ENCODE peak calls at places on chromosomes 11 and 22, in seven cellular contexts. H is lung, L is hepatocyte, S is DND-41, J is heart right ventricle, B is neuronal stem cell, W is heart left ventricle. I is an unnamed sample. For H3K4me1, the result is how much of the 10 kb centered on the place peaks cover.

GRCh38 chr11:5367461-5368074 is 16.0 kb upstream of the OR51M1 start:
- DNase-seq in H (no peak), L (no peak), S (no peak), J (no peak), B (no peak), W (no peak), I (no peak)

GRCh38 chr11:129427376-129427775 is 51.7 kb downstream of the BARX2 start:
- DNase-seq in H (no peak), L (peak), S (no peak), J (no peak), B (no peak), W (no peak), I (no peak)

GRCh38 chr11:8028766-8029165 is 41.6 kb downstream of the EIF3F start:
- DNase-seq in H (peak), L (no peak), S (no peak), J (no peak), B (no peak), W (no peak), I (no peak)

GRCh38 chr11:75269896-75270295 is 29.3 kb downstream of the TPBGL start:
- DNase-seq in H (no peak), L (no peak), S (no peak), J (no peak), B (no peak), W (no peak), I (no peak)

GRCh38 chr11:96198466-96198808 is 144.6 kb downstream of the MAML2 start:
- DNase-seq in H (no peak), L (no peak), S (no peak), J (no peak), B (no peak), W (no peak), I (no peak)

GRCh38 chr22:26416670-26417270 is 12.3 kb upstream of the ASPHD2 start:
- DNase-seq in H (no peak), L (peak), S (no peak), J (no peak), B (no peak), W (no peak), I (peak)

GRCh38 chr22:45271667-45272188 is 13.0 kb upstream of the UPK3A start:
- DNase-seq in H (no peak), L (no peak), S (no peak), J (peak), B (no peak), W (peak), I (peak)

GRCh38 chr11:61334434-61335354 is 1.7 kb downstream of the TKFC start:
- DNase-seq in H (no peak), L (peak), S (no peak), J (no peak), B (no peak), W (no peak), I (no peak)

GRCh38 chr22:33883961-33884808 is 36.1 kb downstream of the LARGE1 start:
- DNase-seq in H (no peak), L (no peak), S (no peak), J (no peak), B (no peak), W (peak), I (peak)

GRCh38 chr11:72807021-72807693 is 7.1 kb upstream of the ATG16L2 start:
- DNase-seq in H (no peak), L (no peak), S (no peak), J (no peak), B (no peak), W (no peak), I (no peak)

GRCh38 chr11:48054994-48055291 is 74.6 kb downstream of the PTPRJ start:
- DNase-seq in H (no peak), L (no peak), S (no peak), J (no peak), B (no peak), W (no peak), I (no peak)

GRCh38 chr11:37006563-37006962 is 408.5 kb upstream of the RAG2 start:
- DNase-seq in H (no peak), L (no peak), S (no peak), J (no peak), B (no peak), W (no peak), I (no peak)

GRCh38 chr22:30074147-30074546 is 6.1 kb upstream of the HORMAD2 start:
- DNase-seq in H (no peak), L (no peak), S (no peak), J (no peak), B (no peak), W (no peak), I (no peak)

GRCh38 chr11:78689558-78690153 is 115.0 kb upstream of the NARS2 start:
- DNase-seq in H (no peak), L (no peak), S (no peak), J (peak), B (no peak), W (no peak), I (no peak)

GRCh38 chr11:131668867-131669780 is 298.7 kb downstream of the NTM start:
- DNase-seq in H (peak), L (peak), S (peak), J (no peak), B (peak), W (no peak), I (no peak)

GRCh38 chr11:122523841-122524531 is 131.5 kb upstream of the UBASH3B start:
- DNase-seq in H (no peak), L (peak), S (no peak), J (no peak), B (no peak), W (no peak), I (no peak)

GRCh38 chr11:17014321-17014773 is at the start of gene PLEKHA7:
- DNase-seq in H (no peak), L (peak), S (no peak), J (no peak), B (peak), W (no peak), I (no peak)

GRCh38 chr11:726278-726915 is 20.4 kb downstream of the EPS8L2 start:
- DNase-seq in H (peak), L (peak), S (no peak), J (no peak), B (no peak), W (no peak), I (no peak)

GRCh38 chr22:26681395-26681821 is 24.0 kb downstream of the MIAT start:
- DNase-seq in H (peak), L (peak), S (no peak), J (no peak), B (peak), W (no peak), I (no peak)

GRCh38 chr11:94926698-94927237 is 46.6 kb downstream of the CWC15 start:
- DNase-seq in H (peak), L (peak), S (no peak), J (peak), B (no peak), W (peak), I (peak)

GRCh38 chr22:29617922-29618629 is 14.6 kb downstream of the NF2 start:
- DNase-seq in H (no peak), L (peak), S (no peak), J (no peak), B (no peak), W (no peak), I (no peak)

GRCh38 chr22:34567367-34567766 is 498.6 kb upstream of the ISX start:
- DNase-seq in H (no peak), L (no peak), S (no peak), J (no peak), B (no peak), W (no peak), I (no peak)

GRCh38 chr22:19086944-19087343 is 35.3 kb downstream of the DGCR2 start:
- DNase-seq in H (no peak), L (no peak), S (no peak), J (no peak), B (no peak), W (no peak), I (no peak)

GRCh38 chr22:27795053-27795452 is 6.5 kb downstream of the MN1 start:
- DNase-seq in H (no peak), L (no peak), S (no peak), J (no peak), B (no peak), W (no peak), I (no peak)

GRCh38 chr11:33065445-33066178 is 26.2 kb downstream of the TCP11L1 start:
- DNase-seq in H (peak), L (peak), S (peak), J (peak), B (peak), W (peak), I (peak)

GRCh38 chr11:76132268-76132667 is 74.0 kb downstream of the WNT11 start:
- DNase-seq in H (no peak), L (no peak), S (no peak), J (no peak), B (no peak), W (no peak), I (no peak)

GRCh38 chr11:32358729-32359128 is 76.6 kb downstream of the WT1 start:
- DNase-seq in H (no peak), L (peak), S (no peak), J (no peak), B (no peak), W (no peak), I (no peak)

GRCh38 chr22:23815781-23816551 is 22.8 kb downstream of the DERL3 start:
- DNase-seq in H (no peak), L (no peak), S (no peak), J (peak), B (no peak), W (peak), I (peak)

GRCh38 chr11:111091341-111091740 is 154.2 kb upstream of the POU2AF2 start:
- DNase-seq in H (no peak), L (no peak), S (no peak), J (no peak), B (no peak), W (no peak), I (no peak)

GRCh38 chr11:66834539-66834845 is 8.7 kb upstream of the RCE1 start:
- DNase-seq in H (no peak), L (no peak), S (no peak), J (no peak), B (no peak), W (no peak), I (no peak)

GRCh38 chr11:76610871-76611475 is 59.6 kb downstream of the LRRC32 start:
- DNase-seq in H (no peak), L (no peak), S (no peak), J (peak), B (no peak), W (peak), I (no peak)

GRCh38 chr11:74326665-74327064 is 15.2 kb upstream of the P4HA3 start:
- DNase-seq in H (no peak), L (no peak), S (no peak), J (no peak), B (no peak), W (no peak), I (no peak)

GRCh38 chr11:120974980-120975379 is 48.9 kb upstream of the TBCEL start:
- DNase-seq in H (no peak), L (no peak), S (no peak), J (no peak), B (no peak), W (no peak), I (no peak)

GRCh38 chr11:125807909-125808308 is 20.0 kb downstream of the PATE3 start:
- DNase-seq in H (no peak), L (no peak), S (no peak), J (no peak), B (no peak), W (no peak), I (no peak)

GRCh38 chr11:9362393-9362863 is 22.0 kb upstream of the IPO7 start:
- DNase-seq in H (no peak), L (no peak), S (no peak), J (no peak), B (no peak), W (peak), I (no peak)

GRCh38 chr11:4032097-4032496 is 62.5 kb upstream of the RRM1 start:
- DNase-seq in H (no peak), L (no peak), S (no peak), J (no peak), B (no peak), W (no peak), I (no peak)

GRCh38 chr11:40029406-40029805 is 1430.0 kb downstream of the LRRC4C start:
- DNase-seq in H (no peak), L (peak), S (no peak), J (no peak), B (no peak), W (no peak), I (no peak)

GRCh38 chr22:24516301-24516737 is 21.2 kb downstream of the UPB1 start:
- DNase-seq in H (no peak), L (peak), S (no peak), J (no peak), B (no peak), W (no peak), I (no peak)

DNA sequence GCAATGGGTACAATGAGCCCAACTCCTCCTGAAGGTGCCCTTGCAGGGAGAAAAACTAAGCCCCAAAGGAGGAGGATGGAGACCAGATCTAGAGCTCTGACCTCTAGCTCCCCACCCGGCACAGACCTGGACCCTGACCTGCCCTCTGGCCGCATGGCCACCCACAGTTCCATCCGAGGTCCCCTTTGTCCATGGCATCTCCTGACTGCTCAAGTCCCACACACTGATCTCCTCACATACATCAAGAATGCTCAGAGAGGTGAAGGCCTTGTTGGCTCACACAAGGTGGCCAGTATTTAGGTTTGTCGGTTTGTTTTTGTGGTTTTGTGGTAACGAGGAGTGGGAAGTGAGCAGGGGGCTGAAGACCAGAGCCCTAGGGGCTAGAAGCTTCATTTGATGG is 423.5 kb upstream of the B3GAT1 start:
- DNase-seq in H (peak), L (no peak), S (no peak), J (no peak), B (no peak), W (no peak), I (no peak)
- H3K4me1 ChIP-seq in H (under half), L (under half), S (under half), J (under half), B (under half), W (under half), I (under half)

DNA sequence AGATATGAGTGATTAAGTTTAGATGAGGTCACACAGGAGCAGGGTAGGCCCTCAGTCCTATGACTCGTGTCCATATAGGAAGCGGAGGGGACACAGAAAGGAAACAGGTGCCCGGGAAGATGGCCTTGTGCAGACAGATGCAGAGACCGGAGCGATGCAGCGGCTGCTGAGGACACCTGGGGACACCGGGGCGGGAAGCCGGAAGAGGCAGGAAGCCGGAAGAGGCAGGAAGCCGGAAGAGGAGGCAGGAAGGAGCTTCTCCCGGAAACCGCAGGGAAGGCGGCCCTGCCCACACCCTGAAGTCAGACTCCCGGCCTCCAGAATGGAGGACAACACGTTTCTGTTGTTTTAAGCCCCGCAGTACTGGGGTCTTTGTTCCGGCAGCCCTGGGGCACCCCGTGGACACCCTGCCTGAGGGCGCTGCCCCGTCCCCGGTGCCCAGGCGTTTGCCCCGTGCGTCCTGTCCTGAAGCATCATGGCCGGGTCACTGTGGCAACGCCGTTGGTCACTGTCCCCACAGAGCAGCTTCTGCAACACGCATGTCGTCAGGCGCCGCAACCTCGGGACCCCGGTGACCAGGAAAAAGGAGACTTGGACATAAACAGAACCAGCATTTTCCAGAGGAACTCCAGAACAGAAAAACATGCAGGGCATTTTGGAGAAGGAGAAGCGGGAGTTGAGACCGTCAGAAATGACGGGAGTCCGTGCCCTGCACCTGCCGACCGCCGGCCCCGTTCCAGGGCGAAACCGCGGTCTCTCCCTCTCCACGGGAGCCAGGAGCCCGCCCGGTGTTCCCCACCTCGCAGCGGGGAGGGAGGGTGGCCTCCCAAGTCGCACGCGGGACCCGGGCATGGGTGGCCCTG is 103.4 kb downstream of the BRD1 start:
- DNase-seq in H (no peak), L (no peak), S (no peak), J (no peak), B (no peak), W (no peak), I (no peak)
- H3K4me3 ChIP-seq in H (peak), L (no peak), S (no peak), J (peak), B (no peak), W (peak), I (peak)

GRCh38 chr11:114287154-114287553 is 9.0 kb upstream of the NNMT start:
- DNase-seq in H (no peak), L (no peak), S (no peak), J (no peak), B (no peak), W (no peak), I (no peak)
- H3K4me1 ChIP-seq in H (under half), L (under half), S (under half), J (under half), B (under half), W (under half), I (under half)

DNA sequence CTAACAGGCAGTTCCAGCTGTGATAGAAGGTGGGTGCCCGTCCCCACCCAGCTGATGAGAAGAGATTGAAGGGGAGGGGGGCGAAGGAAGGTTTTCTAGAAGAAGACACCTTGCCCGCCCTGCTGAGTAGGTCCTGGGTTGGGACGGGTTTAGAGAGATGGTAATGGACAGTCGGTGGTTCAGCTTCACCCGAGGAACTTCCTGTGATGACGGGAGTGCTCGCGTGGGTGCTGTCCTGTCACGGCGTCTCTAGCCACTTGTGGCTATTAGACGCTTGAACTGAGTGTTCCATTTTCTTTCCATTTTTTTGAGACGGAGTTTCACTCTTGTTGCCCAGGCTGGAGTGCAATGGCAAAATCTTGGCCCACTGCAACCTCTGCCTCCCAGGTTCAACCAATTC is 27.6 kb upstream of the MGAT3 start:
- DNase-seq in H (no peak), L (peak), S (no peak), J (no peak), B (no peak), W (no peak), I (no peak)
- H3K4me3 ChIP-seq in H (no peak), L (no peak), S (no peak), J (no peak), B (no peak), W (no peak), I (no peak)

GRCh38 chr11:12430351-12430750 is 53.0 kb downstream of the PARVA start:
- DNase-seq in H (no peak), L (no peak), S (no peak), J (no peak), B (no peak), W (no peak), I (no peak)
- H3K4me1 ChIP-seq in H (under half), L (under half), S (under half), J (half or more), B (under half), W (under half), I (under half)

GRCh38 chr11:35909866-35910265 is 34.0 kb upstream of the LDLRAD3 start:
- DNase-seq in H (no peak), L (no peak), S (no peak), J (no peak), B (no peak), W (no peak), I (no peak)

GRCh38 chr11:35907648-35908431 is 36.0 kb upstream of the LDLRAD3 start:
- DNase-seq in H (no peak), L (peak), S (no peak), J (no peak), B (no peak), W (no peak), I (peak)

GRCh38 chr11:35902961-35903360 is 40.9 kb upstream of the LDLRAD3 start:
- DNase-seq in H (no peak), L (no peak), S (no peak), J (no peak), B (no peak), W (no peak), I (no peak)

GRCh38 chr11:35906681-35907080 is 37.2 kb upstream of the LDLRAD3 start:
- DNase-seq in H (no peak), L (no peak), S (no peak), J (no peak), B (no peak), W (no peak), I (no peak)

GRCh38 chr11:35905901-35906661 is 37.8 kb upstream of the LDLRAD3 start:
- DNase-seq in H (peak), L (no peak), S (no peak), J (no peak), B (no peak), W (no peak), I (no peak)
- H3K4me3 ChIP-seq in H (no peak), L (no peak), S (no peak), J (no peak), B (no peak), W (no peak), I (no peak)

GRCh38 chr11:2578934-2579280 is 120.9 kb downstream of the KCNQ1OT1 start:
- DNase-seq in H (no peak), L (no peak), S (no peak), J (no peak), B (no peak), W (no peak), I (peak)

GRCh38 chr11:2579315-2580060 is 120.3 kb downstream of the KCNQ1OT1 start:
- DNase-seq in H (no peak), L (no peak), S (no peak), J (peak), B (no peak), W (peak), I (peak)

GRCh38 chr11:2581151-2581930 is 118.5 kb downstream of the KCNQ1OT1 start:
- DNase-seq in H (no peak), L (no peak), S (peak), J (peak), B (no peak), W (peak), I (peak)

GRCh38 chr11:2580444-2581050 is 119.2 kb downstream of the KCNQ1OT1 start:
- DNase-seq in H (no peak), L (no peak), S (peak), J (peak), B (no peak), W (peak), I (peak)

DNA sequence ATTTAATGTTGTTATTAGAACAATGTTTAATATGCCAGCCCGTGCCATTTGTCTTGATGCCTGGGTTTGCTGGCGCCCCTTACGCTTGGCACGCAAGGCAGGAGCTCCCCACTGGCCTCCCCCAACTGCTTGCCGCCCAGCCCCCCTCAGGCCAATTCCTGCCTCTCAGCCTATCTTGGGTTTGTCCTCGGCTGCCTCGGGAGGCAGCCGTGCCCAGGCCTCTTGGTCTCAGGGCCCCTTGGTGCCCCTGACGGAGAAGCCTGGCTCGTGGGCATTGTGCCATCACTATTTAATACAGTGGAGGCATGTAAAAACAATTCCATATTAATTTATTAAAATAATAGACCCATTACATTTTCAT is 119.8 kb downstream of the KCNQ1OT1 start:
- DNase-seq in H (no peak), L (no peak), S (no peak), J (peak), B (no peak), W (peak), I (no peak)
- H3K4me1 ChIP-seq in H (under half), L (under half), S (under half), J (under half), B (under half), W (under half), I (under half)

I was measured in gastrocnemius medialis.